ENCODE peak calls at places on chromosome 18, in four cellular contexts. E is HepG2, K is GM12878, D is K562. X is an unnamed sample.

GRCh38 chr18:56890632-56891031 is 239.5 kb downstream of the WDR7 start:
- DNase-seq in E (peak), K (no peak), D (no peak), X (no peak)

GRCh38 chr18:7741640-7742039 is 174.5 kb downstream of the PTPRM start:
- DNase-seq in E (no peak), K (no peak), D (no peak), X (no peak)

GRCh38 chr18:25561923-25562322 is 210.0 kb upstream of the ZNF521 start:
- DNase-seq in E (peak), K (no peak), D (peak), X (peak)

GRCh38 chr18:26511339-26512071 is 36.8 kb downstream of the KCTD1 start:
- DNase-seq in E (no peak), K (no peak), D (no peak), X (no peak)

GRCh38 chr18:22848618-22849017 is 84.5 kb upstream of the RBBP8 start:
- DNase-seq in E (no peak), K (no peak), D (no peak), X (no peak)

GRCh38 chr18:78010363-78010762 is 760.7 kb downstream of the GALR1 start:
- DNase-seq in E (no peak), K (no peak), D (no peak), X (no peak)

GRCh38 chr18:32802606-32803451 is 30.0 kb upstream of the KLHL14 start:
- DNase-seq in E (peak), K (no peak), D (no peak), X (no peak)

GRCh38 chr18:23365602-23366001 is 87.5 kb upstream of the RIOK3 start:
- DNase-seq in E (no peak), K (no peak), D (no peak), X (no peak)

GRCh38 chr18:272650-273049 is 4.8 kb upstream of the THOC1 start:
- DNase-seq in E (no peak), K (no peak), D (no peak), X (no peak)

GRCh38 chr18:55790296-55790695 is 202.3 kb upstream of the TCF4 start:
- DNase-seq in E (no peak), K (no peak), D (no peak), X (no peak)

GRCh38 chr18:25927830-25928229 is 162.6 kb downstream of the SS18 start:
- DNase-seq in E (no peak), K (no peak), D (no peak), X (no peak)

GRCh38 chr18:43159091-43159490 is 43.6 kb upstream of the RIT2 start:
- DNase-seq in E (no peak), K (no peak), D (no peak), X (no peak)

GRCh38 chr18:37537868-37538525 is 27.6 kb downstream of the CELF4 start:
- DNase-seq in E (peak), K (no peak), D (peak), X (peak)

GRCh38 chr18:57806891-57807280 is 3.8 kb upstream of the ATP8B1 start:
- DNase-seq in E (no peak), K (no peak), D (no peak), X (no peak)

GRCh38 chr18:58044370-58045264 is 591 bp downstream of the NEDD4L start:
- DNase-seq in E (no peak), K (no peak), D (peak), X (peak)

GRCh38 chr18:55927831-55928230 is 339.8 kb upstream of the TCF4 start:
- DNase-seq in E (no peak), K (no peak), D (no peak), X (no peak)

GRCh38 chr18:12520442-12520992 is 112.8 kb downstream of the PRELID3A start:
- DNase-seq in E (no peak), K (no peak), D (no peak), X (no peak)

GRCh38 chr18:24831871-24832665 is 371.6 kb downstream of the HRH4 start:
- DNase-seq in E (no peak), K (no peak), D (peak), X (no peak)

GRCh38 chr18:25630682-25631081 is 278.7 kb upstream of the ZNF521 start:
- DNase-seq in E (no peak), K (no peak), D (no peak), X (no peak)

GRCh38 chr18:49967914-49968313 is 154.6 kb upstream of the ACAA2 start:
- DNase-seq in E (no peak), K (no peak), D (no peak), X (no peak)

GRCh38 chr18:41532344-41533086 is 422.5 kb upstream of the PIK3C3 start:
- DNase-seq in E (no peak), K (no peak), D (no peak), X (no peak)

GRCh38 chr18:74534981-74535649 is 815 bp downstream of the CNDP1 start:
- DNase-seq in E (no peak), K (peak), D (no peak), X (no peak)

GRCh38 chr18:44465337-44465736 is 215.4 kb upstream of the SETBP1 start:
- DNase-seq in E (no peak), K (no peak), D (no peak), X (no peak)

GRCh38 chr18:43271593-43272432 is 5.5 kb downstream of the SYT4 start:
- DNase-seq in E (peak), K (no peak), D (peak), X (peak)

GRCh38 chr18:57698571-57699276 is 77.1 kb upstream of the NARS1 start:
- DNase-seq in E (no peak), K (no peak), D (no peak), X (no peak)

GRCh38 chr18:34707670-34708069 is 2.4 kb upstream of the DTNA start:
- DNase-seq in E (no peak), K (no peak), D (no peak), X (no peak)

GRCh38 chr18:9810994-9811393 is 74.8 kb upstream of the TXNDC2 start:
- DNase-seq in E (no peak), K (no peak), D (peak), X (peak)

GRCh38 chr18:9808190-9808529 is 77.6 kb upstream of the TXNDC2 start:
- DNase-seq in E (no peak), K (no peak), D (no peak), X (no peak)

GRCh38 chr18:9810216-9810804 is 75.5 kb upstream of the TXNDC2 start:
- DNase-seq in E (no peak), K (no peak), D (no peak), X (no peak)

GRCh38 chr18:9808530-9809241 is 77.1 kb upstream of the TXNDC2 start:
- DNase-seq in E (peak), K (no peak), D (peak), X (peak)

DNA sequence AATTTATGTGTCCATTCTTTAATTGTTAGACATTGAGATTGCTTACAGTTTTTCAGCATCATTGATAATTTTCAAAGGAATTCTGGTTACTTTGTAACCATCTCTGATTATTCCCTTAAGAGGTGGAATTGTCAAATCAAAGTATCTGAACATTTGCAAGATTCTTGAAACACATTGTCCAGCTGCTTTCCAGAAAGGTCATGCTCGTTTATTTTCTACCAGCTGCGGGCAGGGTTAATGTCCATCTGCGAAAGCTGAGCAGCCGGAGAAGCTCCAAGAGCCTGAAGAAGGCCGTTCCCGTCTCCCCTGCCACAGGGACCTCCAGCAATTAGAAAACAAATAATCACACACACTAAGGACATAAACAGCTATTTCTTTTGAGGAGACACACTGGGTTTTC is 76.1 kb upstream of the TXNDC2 start:
- DNase-seq in E (no peak), K (no peak), D (no peak), X (no peak)
- TF ChIP-seq ESRRA in E (no peak), K (no peak), D (no peak), X (no peak)

GRCh38 chr18:63267990-63268721 is 51.4 kb downstream of the BCL2 start:
- DNase-seq in E (no peak), K (no peak), D (no peak), X (no peak)
- TF ChIP-seq CREM in E (no peak), K (no peak), D (no peak), X (no peak)

GRCh38 chr18:36338420-36338933 is 41.0 kb downstream of the FHOD3 start:
- DNase-seq in E (no peak), K (no peak), D (no peak), X (no peak)

GRCh38 chr18:36340232-36340631 is 42.7 kb downstream of the FHOD3 start:
- DNase-seq in E (no peak), K (no peak), D (no peak), X (no peak)

GRCh38 chr18:36334798-36335197 is 37.3 kb downstream of the FHOD3 start:
- DNase-seq in E (no peak), K (no peak), D (no peak), X (no peak)

GRCh38 chr18:36335476-36336279 is 38.2 kb downstream of the FHOD3 start:
- DNase-seq in E (no peak), K (no peak), D (no peak), X (no peak)

DNA sequence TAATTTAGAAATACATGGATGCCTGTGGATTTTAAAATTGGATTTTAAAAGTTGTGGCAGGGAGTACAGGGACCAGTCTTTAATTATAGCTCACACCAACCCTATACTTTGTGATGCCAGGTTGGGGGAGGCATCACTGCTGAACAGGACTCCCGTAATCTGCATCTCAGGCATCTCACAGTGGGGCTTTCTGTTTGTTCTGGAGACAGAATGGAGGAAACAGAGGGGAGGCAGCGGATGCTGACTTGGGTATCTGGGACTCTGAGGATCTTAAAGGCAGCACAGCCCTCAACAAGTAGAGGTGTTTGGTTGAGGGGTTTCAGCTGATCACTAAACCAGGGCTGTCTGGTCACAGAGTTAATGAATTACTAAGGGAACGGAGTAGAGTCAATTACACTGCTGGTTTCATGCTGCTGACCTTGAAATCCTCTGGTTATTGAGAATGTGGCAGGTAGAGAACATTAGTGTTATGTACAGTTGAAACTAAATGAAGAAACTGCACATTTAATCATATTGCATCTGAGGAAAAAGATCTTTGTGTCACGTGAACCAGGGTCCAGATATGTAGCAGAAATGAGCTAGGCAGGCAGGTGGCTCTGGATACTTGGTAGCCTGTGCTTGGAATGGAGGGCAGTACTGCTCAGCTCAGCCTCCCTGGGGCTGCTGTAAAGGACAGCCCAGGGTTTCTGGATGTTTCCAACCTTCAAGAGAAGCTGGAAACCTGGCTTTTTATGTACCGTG is 40.3 kb downstream of the FHOD3 start:
- DNase-seq in E (peak), K (no peak), D (no peak), X (no peak)
- TF ChIP-seq ESRRA in E (no peak), K (no peak), D (no peak), X (no peak)

GRCh38 chr18:13540783-13541182 is 185.6 kb downstream of the FAM210A start:
- DNase-seq in E (no peak), K (no peak), D (no peak), X (no peak)
- TF ChIP-seq CREM in E (no peak), K (no peak), D (no peak), X (no peak)

GRCh38 chr18:48928787-48929186 is 22.0 kb downstream of the SMAD7 start:
- DNase-seq in E (peak), K (peak), D (no peak), X (no peak)

GRCh38 chr18:48929212-48929612 is 21.6 kb downstream of the SMAD7 start:
- DNase-seq in E (no peak), K (no peak), D (no peak), X (no peak)

GRCh38 chr18:48930926-48931325 is 19.8 kb downstream of the SMAD7 start:
- DNase-seq in E (no peak), K (no peak), D (no peak), X (no peak)

GRCh38 chr18:48931680-48932461 is 18.9 kb downstream of the SMAD7 start:
- DNase-seq in E (no peak), K (peak), D (peak), X (no peak)

DNA sequence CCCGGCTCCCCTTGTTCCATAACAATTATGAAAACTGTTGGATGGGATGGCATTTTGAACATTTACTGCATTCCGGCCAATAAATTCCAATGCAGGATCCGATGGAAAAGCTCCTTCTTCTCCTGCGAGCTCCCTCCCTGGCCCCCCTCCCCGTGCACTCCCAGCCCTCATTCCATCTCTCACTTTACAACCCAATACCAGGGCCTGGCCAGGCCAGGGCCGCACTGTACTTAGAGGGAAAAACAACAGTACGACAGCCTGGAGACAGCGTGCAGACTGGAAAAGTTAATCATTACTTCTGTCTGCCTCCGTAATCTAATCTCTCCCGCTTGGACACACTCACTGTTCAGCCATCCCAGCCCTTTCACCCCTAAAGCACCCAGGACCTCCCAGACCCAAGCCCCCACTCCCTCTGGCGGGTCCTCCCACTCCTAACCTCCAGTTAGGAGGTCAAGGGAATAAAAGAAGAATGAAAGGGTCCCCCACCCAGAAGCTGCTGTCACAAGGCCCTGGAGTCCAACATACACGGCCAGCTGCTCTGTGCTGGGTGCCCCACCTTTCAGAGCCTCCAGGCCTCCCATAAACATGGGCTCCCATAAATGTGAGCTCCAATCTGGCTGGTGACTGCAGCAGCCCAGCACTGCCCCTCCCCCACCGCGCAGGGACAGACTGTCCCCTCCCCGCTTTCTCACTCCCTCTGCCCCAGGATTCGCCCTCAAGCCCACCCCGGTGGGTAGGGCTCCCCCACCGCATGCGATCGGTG is 20.6 kb downstream of the SMAD7 start:
- DNase-seq in E (peak), K (no peak), D (no peak), X (no peak)
- TF ChIP-seq ESRRA in E (peak), K (no peak), D (no peak), X (no peak)

GRCh38 chr18:79753391-79753851 is 44.3 kb upstream of the KCNG2 start:
- DNase-seq in E (no peak), K (no peak), D (no peak), X (no peak)

GRCh38 chr18:79754831-79755351 is 42.8 kb upstream of the KCNG2 start:
- DNase-seq in E (no peak), K (no peak), D (no peak), X (no peak)

GRCh38 chr18:79755496-79756142 is 42.1 kb upstream of the KCNG2 start:
- DNase-seq in E (no peak), K (no peak), D (no peak), X (no peak)

GRCh38 chr18:79756143-79756500 is 41.6 kb upstream of the KCNG2 start:
- DNase-seq in E (no peak), K (no peak), D (no peak), X (no peak)

GRCh38 chr18:79754022-79754761 is 43.5 kb upstream of the KCNG2 start:
- DNase-seq in E (no peak), K (no peak), D (no peak), X (no peak)
- TF ChIP-seq CREM in E (no peak), K (no peak), D (no peak), X (no peak)

DNA sequence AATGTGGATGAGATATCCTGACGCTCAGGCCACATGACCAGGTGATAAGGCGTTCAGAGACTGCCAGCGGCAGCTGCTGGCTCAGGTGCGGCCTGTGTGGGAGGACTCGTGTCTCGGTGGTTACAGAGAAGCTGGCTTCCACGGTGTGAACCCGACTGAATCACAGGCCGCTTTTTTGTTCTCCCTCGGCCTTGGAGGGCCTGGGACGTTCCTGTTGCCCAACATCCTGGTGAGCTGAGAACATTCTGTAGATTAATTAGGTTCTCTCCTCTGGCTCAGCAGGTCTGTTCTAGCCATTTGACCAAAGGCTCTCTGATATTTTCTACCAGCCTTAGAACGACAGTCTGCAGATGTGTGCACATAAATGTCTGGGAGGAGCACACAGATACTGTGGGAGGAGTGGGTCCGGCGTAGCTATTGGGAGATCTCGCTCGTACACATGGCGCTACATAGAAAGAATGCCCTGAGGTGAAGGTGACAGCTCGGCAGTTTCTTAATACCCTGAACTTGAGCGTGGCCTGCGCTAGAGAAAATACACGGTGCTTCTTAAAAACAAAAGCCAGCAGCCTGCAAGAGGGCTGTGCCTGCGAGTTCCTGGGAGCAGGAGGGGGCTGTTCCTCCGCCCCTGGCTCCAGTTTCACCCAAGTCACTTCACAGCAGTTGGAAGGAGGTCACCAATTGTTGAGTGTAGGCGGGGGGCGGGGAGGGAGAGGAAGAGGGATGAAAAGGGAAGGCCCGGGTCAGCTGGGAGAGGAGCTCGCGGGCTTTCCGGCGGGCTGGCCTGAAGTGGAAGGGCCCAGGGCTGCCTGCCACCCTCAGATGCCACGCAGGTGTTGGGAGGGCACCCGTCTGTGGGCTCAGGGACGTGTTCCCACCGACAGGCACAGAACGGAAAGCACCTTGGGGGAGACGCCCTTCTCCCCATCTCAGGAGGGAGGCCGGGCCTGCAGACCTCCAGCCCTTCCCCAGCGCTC is 124.6 kb upstream of the ZNF516 start:
- DNase-seq in E (no peak), K (no peak), D (peak), X (peak)
- TF ChIP-seq ESRRA in E (no peak), K (no peak), D (no peak), X (no peak)

GRCh38 chr18:46461993-46462392 is 195.0 kb downstream of the LOXHD1 start:
- DNase-seq in E (no peak), K (no peak), D (no peak), X (no peak)

GRCh38 chr18:46462523-46462922 is 194.5 kb downstream of the LOXHD1 start:
- DNase-seq in E (no peak), K (no peak), D (no peak), X (no peak)

GRCh38 chr18:46466236-46467160 is 190.5 kb downstream of the LOXHD1 start:
- DNase-seq in E (no peak), K (no peak), D (no peak), X (peak)

GRCh38 chr18:46468431-46469180 is 188.4 kb downstream of the LOXHD1 start:
- DNase-seq in E (no peak), K (no peak), D (no peak), X (no peak)

DNA sequence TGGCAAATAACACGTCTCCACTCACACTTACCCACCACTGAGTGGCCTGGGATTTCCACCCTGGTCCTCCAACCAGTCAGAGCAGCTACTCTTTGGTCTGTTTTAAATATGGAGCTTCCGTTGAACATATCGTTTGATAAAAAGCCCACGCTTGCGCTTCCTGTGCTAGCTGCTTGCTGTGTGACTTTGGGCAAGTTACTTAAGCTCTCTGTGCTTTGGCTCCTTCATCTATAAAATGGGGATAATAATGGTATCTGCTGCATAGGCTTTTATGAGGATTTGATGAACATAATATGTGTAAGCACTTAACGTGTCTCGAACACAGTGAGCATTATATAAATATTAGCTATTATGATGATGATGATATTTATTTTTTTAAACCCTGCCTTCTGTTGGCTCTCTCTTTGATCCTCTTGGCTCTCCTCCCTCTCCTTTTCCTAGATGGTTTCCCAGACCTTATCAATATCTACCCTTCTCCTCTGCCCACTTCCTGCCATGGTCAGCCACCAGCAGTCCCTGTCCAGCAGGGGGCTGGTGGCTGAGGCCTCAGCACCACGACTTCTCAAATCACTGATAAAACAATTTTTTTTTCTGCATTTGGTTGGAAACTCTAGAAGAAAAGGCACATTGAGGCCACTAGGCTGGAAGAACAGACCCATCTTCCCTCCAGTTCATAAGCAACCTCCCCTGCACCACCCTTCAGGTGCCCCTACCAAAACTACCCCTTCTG is 191.9 kb downstream of the LOXHD1 start:
- DNase-seq in E (no peak), K (no peak), D (no peak), X (no peak)
- TF ChIP-seq CREM in E (no peak), K (no peak), D (no peak), X (no peak)

X was measured in WTC11.